ENCODE peak calls at places on chromosomes 6 and 20, in five cellular contexts. U is H1, W is GM12878, P is HepG2, A is K562. T is an unnamed sample.

GRCh38 chr20:24650091-24650490 is 180.7 kb downstream of the SYNDIG1 start:
- DNase-seq in U (no peak), W (no peak), P (no peak), A (no peak), T (no peak)

GRCh38 chr6:162706236-162706635 is 21.3 kb downstream of the PRKN start:
- DNase-seq in U (no peak), W (no peak), P (no peak), A (no peak), T (no peak)

GRCh38 chr6:44035621-44036020 is 91.6 kb downstream of the MRPL14 start:
- DNase-seq in U (no peak), W (no peak), P (no peak), A (no peak), T (no peak)

GRCh38 chr20:35344354-35344837 is 52.2 kb upstream of the FAM83C start:
- DNase-seq in U (no peak), W (no peak), P (peak; percentile 92), A (peak; percentile 77), T (no peak)

GRCh38 chr20:50368813-50369224 is 141.4 kb upstream of the PTPN1 start:
- DNase-seq in U (no peak), W (no peak), P (peak; percentile 80), A (peak; percentile 76), T (no peak)

GRCh38 chr6:15776458-15776980 is 113.7 kb upstream of the DTNBP1 start:
- DNase-seq in U (no peak), W (peak; percentile 55), P (no peak), A (no peak), T (no peak)

GRCh38 chr6:134647861-134648260 is 302.0 kb downstream of the ALDH8A1 start:
- DNase-seq in U (no peak), W (no peak), P (no peak), A (no peak), T (no peak)

GRCh38 chr20:58697867-58698703 is 5.5 kb downstream of the NPEPL1 start:
- DNase-seq in U (no peak), W (no peak), P (no peak), A (no peak), T (no peak)

GRCh38 chr6:67219336-67219735 is 1415.7 kb upstream of the ADGRB3 start:
- DNase-seq in U (no peak), W (no peak), P (no peak), A (no peak), T (no peak)

GRCh38 chr6:53547166-53547814 is 2.4 kb upstream of the GCLC start:
- DNase-seq in U (no peak), W (no peak), P (no peak), A (peak; percentile 14), T (peak; percentile 43)

GRCh38 chr6:88869263-88870023 is 94.0 kb downstream of the RNGTT start:
- DNase-seq in U (no peak), W (no peak), P (no peak), A (no peak), T (no peak)

GRCh38 chr20:39810269-39810668 is 848.1 kb downstream of the DHX35 start:
- DNase-seq in U (no peak), W (no peak), P (no peak), A (no peak), T (no peak)

GRCh38 chr6:31586013-31586412 is at the start of gene LST1:
- DNase-seq in U (no peak), W (no peak), P (no peak), A (no peak), T (no peak)

GRCh38 chr20:15220009-15220656 is 882.7 kb upstream of the FLRT3 start:
- DNase-seq in U (no peak), W (no peak), P (no peak), A (no peak), T (no peak)

GRCh38 chr6:26375270-26375669 is 7.6 kb upstream of the BTN2A2 start:
- DNase-seq in U (no peak), W (no peak), P (no peak), A (no peak), T (no peak)

GRCh38 chr20:24149881-24150307 is 161.3 kb upstream of the GGTLC1 start:
- DNase-seq in U (no peak), W (no peak), P (peak; percentile 52), A (peak; percentile 33), T (peak; percentile 68)

GRCh38 chr20:58868795-58869194 is 16.3 kb downstream of the GNAS start:
- DNase-seq in U (no peak), W (no peak), P (no peak), A (peak; percentile 49), T (peak; percentile 57)

GRCh38 chr6:52230685-52231084 is 13.6 kb downstream of the IL17F start:
- DNase-seq in U (no peak), W (no peak), P (no peak), A (no peak), T (no peak)

GRCh38 chr6:73242001-73242400 is 16.7 kb upstream of the KHDC1L start:
- DNase-seq in U (no peak), W (no peak), P (no peak), A (no peak), T (no peak)

GRCh38 chr20:58995461-58996225 is 11.4 kb downstream of the CTSZ start:
- DNase-seq in U (no peak), W (no peak), P (peak; percentile 96), A (no peak), T (no peak)

GRCh38 chr6:15929685-15930084 is 199.2 kb upstream of the MYLIP start:
- DNase-seq in U (no peak), W (no peak), P (no peak), A (no peak), T (no peak)

GRCh38 chr6:28208180-28208659 is 16.9 kb upstream of the ZSCAN9 start:
- DNase-seq in U (no peak), W (no peak), P (no peak), A (no peak), T (peak; percentile 66)

GRCh38 chr6:79048611-79049010 is 29.4 kb downstream of the PHIP start:
- DNase-seq in U (no peak), W (no peak), P (peak; percentile 29), A (peak; percentile 24), T (peak; percentile 77)

GRCh38 chr6:134132494-134133141 is 80.2 kb upstream of the SLC2A12 start:
- DNase-seq in U (no peak), W (no peak), P (no peak), A (no peak), T (no peak)

GRCh38 chr6:44456070-44456965 is 68.8 kb downstream of the CDC5L start:
- DNase-seq in U (no peak), W (no peak), P (peak; percentile 61), A (peak; percentile 84), T (peak; percentile 64)

GRCh38 chr6:140182819-140183218 is 808.4 kb upstream of the CITED2 start:
- DNase-seq in U (no peak), W (no peak), P (no peak), A (no peak), T (no peak)

GRCh38 chr6:30483677-30484279 is 5.5 kb upstream of the HLA-E start:
- DNase-seq in U (no peak), W (peak; percentile 37), P (peak; percentile 66), A (peak; percentile 62), T (peak; percentile 74)

GRCh38 chr6:35727206-35727934 is 9.5 kb upstream of the ARMC12 start:
- DNase-seq in U (no peak), W (no peak), P (peak; percentile 65), A (peak; percentile 78), T (peak; percentile 88)

DNA sequence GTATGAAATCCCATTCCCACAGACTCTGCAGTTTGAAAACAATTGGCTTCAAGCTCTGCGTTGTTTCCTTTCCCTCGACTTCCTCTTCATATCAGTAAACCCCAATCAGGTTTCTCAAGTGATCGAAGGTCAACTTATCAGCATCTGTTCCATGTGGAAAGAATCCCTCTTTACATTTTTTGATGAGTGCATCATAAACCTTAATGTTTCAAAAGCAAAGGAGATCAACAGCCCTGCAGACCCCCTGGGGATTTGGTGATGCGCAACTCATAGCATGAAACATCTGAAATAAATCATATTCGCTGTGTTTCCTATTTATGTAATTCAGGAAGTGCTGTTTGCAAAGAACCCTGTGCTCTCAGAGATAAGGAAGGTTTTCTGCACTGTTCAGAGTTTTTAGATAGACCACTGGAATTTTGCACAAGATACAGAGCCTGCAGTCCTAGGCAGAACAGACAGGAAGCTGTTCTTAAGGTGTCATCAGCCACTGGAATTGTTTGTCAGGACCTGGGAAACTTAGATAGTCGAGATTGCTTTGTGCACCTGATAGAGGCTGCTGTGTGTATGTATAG is 216.0 kb downstream of the HIVEP2 start:
- DNase-seq in U (no peak), W (no peak), P (no peak), A (no peak), T (no peak)
- H3K4me2 ChIP-seq in U (no peak overlapping the region), W (no peak overlapping the region), P (no peak overlapping the region), A (no peak overlapping the region), T (no peak overlapping the region)

GRCh38 chr6:36969988-36970891 is 15.7 kb downstream of the PI16 start:
- DNase-seq in U (no peak), W (no peak), P (no peak), A (no peak), T (no peak)

GRCh38 chr6:36969240-36969691 is 14.7 kb downstream of the PI16 start:
- DNase-seq in U (no peak), W (no peak), P (no peak), A (no peak), T (no peak)

GRCh38 chr6:36967757-36968156 is 13.2 kb downstream of the PI16 start:
- DNase-seq in U (no peak), W (no peak), P (no peak), A (no peak), T (no peak)

GRCh38 chr6:36967301-36967700 is 12.8 kb downstream of the PI16 start:
- DNase-seq in U (no peak), W (no peak), P (no peak), A (no peak), T (no peak)

GRCh38 chr6:36968266-36968977 is 13.9 kb downstream of the PI16 start:
- DNase-seq in U (no peak), W (no peak), P (no peak), A (no peak), T (no peak)
- TF ChIP-seq CREB1 in U (no peak), W (no peak), P (no peak), A (no peak), T (no peak)

GRCh38 chr6:166627039-166627874 is at the start of gene RPS6KA2:
- DNase-seq in U (peak; percentile 98), W (peak; percentile 93), P (peak; percentile 89), A (peak; percentile 99), T (peak; percentile 99)
- H3K4me2 ChIP-seq in U (peak within 1 kb of the TSS; percentile 99), W (peak within 1 kb of the TSS; percentile 97), P (peak within 1 kb of the TSS; percentile 72), A (peak within 1 kb of the TSS; percentile 74), T (peak within 1 kb of the TSS; percentile 100)

DNA sequence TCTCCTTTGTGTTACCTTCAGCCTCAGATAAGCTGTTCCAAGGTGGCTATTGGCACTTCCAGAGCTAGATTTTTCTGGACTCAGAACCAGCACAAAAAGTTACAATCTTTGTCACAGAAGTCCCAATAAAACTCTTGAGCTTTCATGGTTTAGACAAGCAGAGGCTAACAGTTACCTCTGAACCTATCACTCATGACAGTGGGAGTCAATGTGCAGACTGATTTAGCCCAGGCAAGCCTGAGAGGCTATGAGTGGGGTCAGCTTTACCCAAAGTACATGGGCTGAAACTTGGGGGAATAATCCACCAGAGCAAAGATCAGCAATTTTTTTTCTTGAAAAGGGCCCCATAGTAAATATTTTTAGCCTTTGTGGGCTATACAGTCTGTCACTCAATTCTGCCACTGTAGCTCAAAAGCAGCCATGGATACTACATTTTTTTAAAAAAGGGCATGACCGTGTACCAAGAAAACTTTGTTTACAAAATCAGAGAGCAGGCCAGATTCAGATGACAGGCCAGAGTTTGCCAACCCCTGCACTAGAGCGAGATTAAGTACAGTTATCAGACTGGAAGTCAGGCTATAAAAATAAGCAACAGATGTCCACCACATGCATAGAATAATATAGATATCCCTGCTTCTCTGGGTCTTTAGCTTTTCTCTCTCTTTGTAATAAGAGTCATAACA is 20.0 kb downstream of the CCN2 start:
- DNase-seq in U (no peak), W (no peak), P (no peak), A (no peak), T (no peak)
- TF ChIP-seq CREB1 in U (no peak), W (no peak), P (no peak), A (no peak), T (no peak)